ENCODE peak calls at places on chromosomes 7 and 10, in eight cellular contexts. T is anterior cingulate cortex; K is fibroblast of the aortic adventitia; S is CMK; Q is activated T-cell treated with anti-CD3 and anti-CD28 coated beads, Interleukin-2, amount 50 U/mL, for 72 hours; C is fibroblast of gingiva; N is posterior cingulate gyrus; H is fibroblast of the conjunctiva. L is an unnamed sample.

GRCh38 chr7:66182920-66183319 is 22.2 kb upstream of the TPST1 start:
- DNase-seq in N (no peak), S (no peak), T (no peak), H (no peak), K (no peak), Q (no peak), C (no peak), L (peak)

GRCh38 chr10:52387744-52388143 is 73.7 kb downstream of the DKK1 start:
- DNase-seq in H (no peak), Q (no peak), C (no peak), N (no peak), T (no peak), K (no peak), S (no peak), L (no peak)

GRCh38 chr7:5586279-5586962 is 162.8 kb upstream of the TNRC18 start:
- DNase-seq in T (peak), K (no peak), Q (no peak), H (no peak), N (no peak), S (no peak), C (no peak), L (no peak)

GRCh38 chr10:3464760-3465405 is 292.3 kb upstream of the PITRM1 start:
- DNase-seq in C (no peak), Q (no peak), S (no peak), K (no peak), H (no peak), N (no peak), T (no peak), L (peak)

GRCh38 chr10:72502581-72502980 is 123.3 kb downstream of the MICU1 start:
- DNase-seq in Q (no peak), K (no peak), H (no peak), S (no peak), T (no peak), C (no peak), N (no peak), L (no peak)

GRCh38 chr10:102310356-102311024 is 65.2 kb downstream of the GBF1 start:
- DNase-seq in C (peak), K (peak), N (no peak), T (no peak), Q (no peak), S (no peak), H (no peak), L (no peak)

GRCh38 chr7:106345421-106346166 is 60.8 kb upstream of the NAMPT start:
- DNase-seq in Q (peak), S (no peak), K (peak), H (peak), C (peak), T (no peak), N (no peak), L (peak)

GRCh38 chr7:8251195-8251594 is 10.8 kb downstream of the ICA1 start:
- DNase-seq in H (no peak), T (no peak), S (no peak), Q (no peak), C (no peak), K (no peak), N (no peak), L (no peak)

GRCh38 chr7:150451097-150451793 is 815 bp downstream of the GIMAP8 start:
- DNase-seq in Q (peak), H (no peak), S (no peak), K (no peak), C (no peak), N (no peak), T (no peak), L (no peak)

GRCh38 chr10:85003083-85003482 is 674.7 kb downstream of the CCSER2 start:
- DNase-seq in C (no peak), N (no peak), T (no peak), H (no peak), S (no peak), K (no peak), Q (no peak), L (no peak)

GRCh38 chr7:151658778-151659177 is 139.1 kb upstream of the RHEB start:
- DNase-seq in T (no peak), N (no peak), H (no peak), K (no peak), Q (no peak), S (no peak), C (no peak), L (peak)

GRCh38 chr10:69800109-69800508 is 1.6 kb upstream of the COL13A1 start:
- DNase-seq in H (peak), K (peak), T (no peak), C (peak), N (no peak), Q (no peak), S (no peak), L (peak)

GRCh38 chr10:88101666-88102065 is 238.2 kb downstream of the PTEN start:
- DNase-seq in Q (no peak), N (no peak), C (no peak), S (no peak), H (no peak), K (no peak), T (no peak), L (no peak)

GRCh38 chr7:6205921-6206660 is 66.3 kb downstream of the CYTH3 start:
- DNase-seq in H (peak), S (no peak), T (no peak), C (peak), K (peak), N (no peak), Q (no peak), L (no peak)

GRCh38 chr7:17292858-17293257 is 5.6 kb upstream of the AHR start:
- DNase-seq in K (no peak), S (no peak), C (no peak), Q (no peak), T (no peak), H (no peak), N (no peak), L (no peak)

GRCh38 chr7:142866361-142867096 is 11.7 kb downstream of the EPHB6 start:
- DNase-seq in N (no peak), Q (peak), T (no peak), K (peak), S (no peak), H (no peak), C (no peak), L (peak)

GRCh38 chr10:132482090-132482489 is 55.5 kb upstream of the INPP5A start:
- DNase-seq in K (peak), T (no peak), N (peak), H (peak), S (no peak), C (peak), Q (no peak), L (peak)

GRCh38 chr10:18685555-18685954 is 26.3 kb downstream of the ARL5B start:
- DNase-seq in C (no peak), N (no peak), Q (no peak), K (peak), T (no peak), H (no peak), S (no peak), L (no peak)

GRCh38 chr10:113788604-113789083 is 37.2 kb downstream of the PLEKHS1 start:
- DNase-seq in Q (no peak), H (peak), T (peak), S (no peak), K (peak), C (peak), N (no peak), L (peak)

GRCh38 chr7:134619627-134620331 is 26.9 kb upstream of the BPGM start:
- DNase-seq in C (peak), H (peak), N (no peak), T (no peak), K (peak), S (no peak), Q (no peak), L (peak)

GRCh38 chr7:152858761-152859160 is 99.2 kb downstream of the ACTR3B start:
- DNase-seq in T (no peak), H (no peak), Q (no peak), C (no peak), K (no peak), S (no peak), N (no peak), L (no peak)

GRCh38 chr7:122628651-122629411 is 70.1 kb downstream of the RNF133 start:
- DNase-seq in T (no peak), S (no peak), Q (no peak), H (no peak), N (no peak), C (peak), K (peak), L (no peak)

GRCh38 chr7:39504963-39505362 is 61.2 kb upstream of the YAE1 start:
- DNase-seq in T (no peak), Q (peak), K (peak), N (no peak), C (peak), H (peak), S (no peak), L (peak)

GRCh38 chr10:111338798-111339197 is 262.0 kb downstream of the ADRA2A start:
- DNase-seq in H (no peak), C (no peak), N (no peak), S (no peak), K (no peak), Q (no peak), T (no peak), L (no peak)

GRCh38 chr7:2002561-2003450 is 229.9 kb downstream of the MAD1L1 start:
- DNase-seq in S (no peak), H (no peak), Q (no peak), K (no peak), T (no peak), N (no peak), C (no peak), L (no peak)

GRCh38 chr10:3740157-3740871 is 44.7 kb downstream of the KLF6 start:
- DNase-seq in K (peak), N (no peak), S (no peak), Q (peak), H (no peak), T (no peak), C (peak), L (peak)

GRCh38 chr10:75894761-75895160 is 463.3 kb downstream of the LRMDA start:
- DNase-seq in N (no peak), S (no peak), Q (no peak), C (no peak), K (no peak), T (no peak), H (no peak), L (no peak)